ENCODE peak calls at places on chromosomes 6 and 20, in five cellular contexts. One of them, this sample, is unnamed.

GRCh38 chr6:162118706-162119105 is 608.9 kb downstream of the PRKN start:
- DNase-seq in amniotic stem cell: no peak
- DNase-seq in CD4-positive, alpha-beta memory T cell: no peak
- DNase-seq in Ammon's horn: no peak
- DNase-seq in CD4-positive, alpha-beta T cell: no peak
- DNase-seq in this sample: no peak

GRCh38 chr6:154758125-154758524 is 24.9 kb downstream of the SCAF8 start:
- DNase-seq in amniotic stem cell: no peak
- DNase-seq in CD4-positive, alpha-beta memory T cell: no peak
- DNase-seq in Ammon's horn: no peak
- DNase-seq in CD4-positive, alpha-beta T cell: no peak
- DNase-seq in this sample: no peak

GRCh38 chr20:61556116-61556515 is 304.1 kb downstream of the CDH4 start:
- DNase-seq in amniotic stem cell: no peak
- DNase-seq in CD4-positive, alpha-beta memory T cell: no peak
- DNase-seq in Ammon's horn: no peak
- DNase-seq in CD4-positive, alpha-beta T cell: no peak
- DNase-seq in this sample: peak

GRCh38 chr6:7730852-7731251 is 5.0 kb downstream of the BMP6 start:
- DNase-seq in amniotic stem cell: peak
- DNase-seq in CD4-positive, alpha-beta memory T cell: no peak
- DNase-seq in Ammon's horn: no peak
- DNase-seq in CD4-positive, alpha-beta T cell: no peak
- DNase-seq in this sample: peak

GRCh38 chr6:1285589-1286340 is 26.1 kb upstream of the FOXQ1 start:
- DNase-seq in amniotic stem cell: no peak
- DNase-seq in CD4-positive, alpha-beta memory T cell: no peak
- DNase-seq in Ammon's horn: peak
- DNase-seq in CD4-positive, alpha-beta T cell: no peak
- DNase-seq in this sample: no peak

GRCh38 chr6:52523363-52524207 is 53.3 kb downstream of the TRAM2 start:
- DNase-seq in amniotic stem cell: no peak
- DNase-seq in CD4-positive, alpha-beta memory T cell: no peak
- DNase-seq in Ammon's horn: no peak
- DNase-seq in CD4-positive, alpha-beta T cell: no peak
- DNase-seq in this sample: no peak

GRCh38 chr6:43996614-43997341 is 130.5 kb downstream of the MRPL14 start:
- DNase-seq in amniotic stem cell: no peak
- DNase-seq in CD4-positive, alpha-beta memory T cell: no peak
- DNase-seq in Ammon's horn: no peak
- DNase-seq in CD4-positive, alpha-beta T cell: no peak
- DNase-seq in this sample: no peak

GRCh38 chr20:36950432-36951197 is 893 bp downstream of the SAMHD1 start:
- DNase-seq in amniotic stem cell: no peak
- DNase-seq in CD4-positive, alpha-beta memory T cell: peak
- DNase-seq in Ammon's horn: peak
- DNase-seq in CD4-positive, alpha-beta T cell: no peak
- DNase-seq in this sample: peak

GRCh38 chr6:117552618-117553017 is 49.7 kb downstream of the GOPC start:
- DNase-seq in amniotic stem cell: no peak
- DNase-seq in CD4-positive, alpha-beta memory T cell: no peak
- DNase-seq in Ammon's horn: no peak
- DNase-seq in CD4-positive, alpha-beta T cell: no peak
- DNase-seq in this sample: no peak

GRCh38 chr20:57483287-57484050 is 41.5 kb downstream of the CTCFL start:
- DNase-seq in amniotic stem cell: no peak
- DNase-seq in CD4-positive, alpha-beta memory T cell: no peak
- DNase-seq in Ammon's horn: no peak
- DNase-seq in CD4-positive, alpha-beta T cell: no peak
- DNase-seq in this sample: no peak

GRCh38 chr6:122268394-122268793 is 131.1 kb upstream of the HSF2 start:
- DNase-seq in amniotic stem cell: no peak
- DNase-seq in CD4-positive, alpha-beta memory T cell: no peak
- DNase-seq in Ammon's horn: no peak
- DNase-seq in CD4-positive, alpha-beta T cell: no peak
- DNase-seq in this sample: no peak

GRCh38 chr6:106360410-106360988 is at the start of gene CRYBG1:
- DNase-seq in amniotic stem cell: no peak
- DNase-seq in CD4-positive, alpha-beta memory T cell: peak
- DNase-seq in Ammon's horn: peak
- DNase-seq in CD4-positive, alpha-beta T cell: peak
- DNase-seq in this sample: peak

GRCh38 chr6:12679291-12679690 is 37.3 kb upstream of the PHACTR1 start:
- DNase-seq in amniotic stem cell: no peak
- DNase-seq in CD4-positive, alpha-beta memory T cell: no peak
- DNase-seq in Ammon's horn: no peak
- DNase-seq in CD4-positive, alpha-beta T cell: no peak
- DNase-seq in this sample: no peak

GRCh38 chr6:52596371-52597028 is 19.6 kb upstream of the TRAM2 start:
- DNase-seq in amniotic stem cell: no peak
- DNase-seq in CD4-positive, alpha-beta memory T cell: no peak
- DNase-seq in Ammon's horn: peak
- DNase-seq in CD4-positive, alpha-beta T cell: no peak
- DNase-seq in this sample: peak

GRCh38 chr6:26184492-26184891 is 97.3 kb downstream of the HFE start:
- DNase-seq in amniotic stem cell: no peak
- DNase-seq in CD4-positive, alpha-beta memory T cell: no peak
- DNase-seq in Ammon's horn: no peak
- DNase-seq in CD4-positive, alpha-beta T cell: no peak
- DNase-seq in this sample: no peak

GRCh38 chr20:44069203-44069931 is 117.6 kb downstream of the JPH2 start:
- DNase-seq in amniotic stem cell: no peak
- DNase-seq in CD4-positive, alpha-beta memory T cell: peak
- DNase-seq in Ammon's horn: no peak
- DNase-seq in CD4-positive, alpha-beta T cell: peak
- DNase-seq in this sample: no peak

GRCh38 chr6:52307900-52308372 is 23.4 kb upstream of the MCM3 start:
- DNase-seq in amniotic stem cell: no peak
- DNase-seq in CD4-positive, alpha-beta memory T cell: peak
- DNase-seq in Ammon's horn: peak
- DNase-seq in CD4-positive, alpha-beta T cell: no peak
- DNase-seq in this sample: no peak